ENCODE peak calls at places on chromosomes 6 and 20, in five cellular contexts. A is HCT116, D is PC-3, L is MM.1S, Y is SK-N-SH. Z is an unnamed sample.

GRCh38 chr20:4252005-4252404 is 236.6 kb upstream of the RNF24 start:
- DNase-seq in A (no peak), D (no peak), L (no peak), Y (no peak), Z (no peak)

GRCh38 chr6:88490865-88491264 is 324.7 kb upstream of the CNR1 start:
- DNase-seq in A (no peak), D (peak), L (no peak), Y (no peak), Z (no peak)

GRCh38 chr20:44678990-44679611 is 27.6 kb upstream of the ADA start:
- DNase-seq in A (no peak), D (no peak), L (no peak), Y (peak), Z (no peak)

GRCh38 chr20:38173237-38174156 is 8.4 kb upstream of the TGM2 start:
- DNase-seq in A (no peak), D (peak), L (no peak), Y (no peak), Z (peak)

GRCh38 chr6:169097336-169098052 is 156.2 kb downstream of the THBS2 start:
- DNase-seq in A (no peak), D (peak), L (no peak), Y (no peak), Z (peak)

GRCh38 chr6:157652601-157653363 is 170.3 kb upstream of the SNX9 start:
- DNase-seq in A (no peak), D (no peak), L (no peak), Y (no peak), Z (no peak)

GRCh38 chr20:31494131-31494530 is 19.0 kb downstream of the REM1 start:
- DNase-seq in A (peak), D (peak), L (peak), Y (no peak), Z (peak)

GRCh38 chr6:118559659-118560058 is 11.6 kb downstream of the PLN start:
- DNase-seq in A (no peak), D (no peak), L (no peak), Y (no peak), Z (no peak)

GRCh38 chr6:21299216-21299615 is 294.3 kb upstream of the SOX4 start:
- DNase-seq in A (no peak), D (no peak), L (no peak), Y (no peak), Z (no peak)

GRCh38 chr20:44752099-44752931 is 6.7 kb downstream of the KCNK15 start:
- DNase-seq in A (no peak), D (no peak), L (no peak), Y (no peak), Z (no peak)

GRCh38 chr6:98678481-98678880 is 155.9 kb upstream of the POU3F2 start:
- DNase-seq in A (no peak), D (no peak), L (peak), Y (no peak), Z (no peak)

GRCh38 chr6:51855310-51856082 is 231.9 kb downstream of the PKHD1 start:
- DNase-seq in A (peak), D (peak), L (peak), Y (peak), Z (peak)

GRCh38 chr6:50062051-50062450 is 12.3 kb upstream of the DEFB112 start:
- DNase-seq in A (peak), D (peak), L (peak), Y (peak), Z (peak)

GRCh38 chr6:146915671-146916127 is 288.5 kb upstream of the STXBP5 start:
- DNase-seq in A (no peak), D (peak), L (no peak), Y (no peak), Z (no peak)

GRCh38 chr20:52313335-52313963 is 121.9 kb upstream of the ZFP64 start:
- DNase-seq in A (peak), D (peak), L (no peak), Y (peak), Z (peak)

GRCh38 chr20:44598413-44599290 is 16.3 kb downstream of the PKIG start:
- DNase-seq in A (no peak), D (peak), L (peak), Y (peak), Z (peak)

GRCh38 chr6:42304313-42304712 is 86.7 kb upstream of the MRPS10 start:
- DNase-seq in A (no peak), D (no peak), L (no peak), Y (no peak), Z (peak)

GRCh38 chr6:18142591-18142861 is 12.4 kb downstream of the TPMT start:
- DNase-seq in A (no peak), D (no peak), L (no peak), Y (no peak), Z (no peak)

GRCh38 chr6:38307730-38308129 is 332.0 kb downstream of the BTBD9 start:
- DNase-seq in A (no peak), D (no peak), L (no peak), Y (peak), Z (no peak)

GRCh38 chr20:49185071-49185757 is 2.9 kb downstream of the STAU1 start:
- DNase-seq in A (no peak), D (no peak), L (no peak), Y (no peak), Z (no peak)

DNA sequence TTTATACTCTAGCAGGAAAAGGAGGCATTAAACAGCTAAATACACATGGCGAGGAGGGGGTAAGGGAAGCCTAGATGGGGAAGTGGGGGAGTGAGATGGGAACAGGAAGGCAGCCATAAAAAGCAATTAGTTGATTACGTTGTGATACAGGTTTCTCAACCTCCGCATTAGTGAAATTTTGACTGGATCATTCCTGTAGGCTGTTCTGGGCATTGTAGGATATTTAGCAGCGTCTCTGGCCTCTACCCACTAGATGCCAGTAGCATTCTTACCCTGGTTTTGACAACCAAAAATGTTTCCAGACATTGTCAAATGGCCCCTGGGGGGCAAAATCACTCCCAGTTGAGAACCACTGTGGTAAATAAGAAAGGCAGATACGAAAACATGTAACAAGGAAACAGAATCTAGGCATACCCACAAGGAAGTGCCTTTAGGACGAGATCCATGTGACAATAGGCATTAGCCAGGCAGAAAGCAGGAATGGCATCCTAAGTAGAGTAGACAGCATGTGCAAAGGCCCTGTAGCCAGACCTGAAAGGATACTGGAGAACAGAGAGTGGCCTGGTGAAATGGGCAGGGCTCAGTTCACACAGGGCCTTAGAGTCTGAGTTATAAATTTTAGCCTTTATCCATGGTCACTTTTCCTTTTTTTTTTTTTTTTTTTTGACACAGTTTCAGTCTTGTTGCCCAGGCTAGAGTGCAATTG is 25.8 kb upstream of the PTPN1 start:
- DNase-seq in A (no peak), D (no peak), L (no peak), Y (no peak), Z (no peak)
- TF ChIP-seq CTCF in A (no peak), D (peak), L (no peak), Y (no peak), Z (no peak)

DNA sequence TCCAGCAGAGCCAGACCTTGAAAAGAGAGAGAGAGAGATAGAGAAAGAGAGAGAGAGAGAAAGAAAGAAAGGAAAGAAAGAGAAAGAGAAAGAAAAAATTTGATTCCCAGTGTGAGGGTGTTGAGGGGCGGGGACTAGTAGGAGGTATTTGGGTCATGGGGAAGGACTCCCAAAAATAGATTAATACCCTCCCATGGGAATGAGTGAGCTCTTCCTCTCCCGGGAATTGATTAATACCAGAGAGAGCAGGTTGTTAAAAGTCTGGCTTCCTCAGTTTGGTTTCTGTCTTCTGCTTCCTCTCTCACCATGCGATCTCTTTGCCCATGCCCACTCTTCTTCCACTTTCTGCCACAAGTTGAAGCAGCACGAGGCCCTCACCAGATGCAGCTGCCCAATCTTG is 28.8 kb upstream of the CFAP206 start:
- DNase-seq in A (no peak), D (no peak), L (no peak), Y (no peak), Z (no peak)
- H3K9ac ChIP-seq in A (no peak), D (no peak), L (no peak), Y (no peak), Z (no peak)

GRCh38 chr6:10425973-10426780 is 11.3 kb upstream of the TFAP2A start:
- DNase-seq in A (no peak), D (no peak), L (peak), Y (peak), Z (peak)
- TF ChIP-seq EZH2phosphoT487 in A (no peak), D (no peak), L (no peak), Y (no peak), Z (peak)

GRCh38 chr20:57826731-57827287 is 117.0 kb upstream of the PMEPA1 start:
- DNase-seq in A (no peak), D (no peak), L (no peak), Y (no peak), Z (no peak)
- TF ChIP-seq CTCF in A (no peak), D (no peak), L (no peak), Y (no peak), Z (no peak)

GRCh38 chr6:133681880-133682279 is 207.0 kb upstream of the TCF21 start:
- DNase-seq in A (no peak), D (no peak), L (no peak), Y (no peak), Z (peak)
- H3K9ac ChIP-seq in A (no peak), D (no peak), L (no peak), Y (no peak), Z (no peak)

GRCh38 chr20:54174452-54175175 is 828 bp upstream of the CYP24A1 start:
- DNase-seq in A (no peak), D (peak), L (no peak), Y (no peak), Z (peak)
- TF ChIP-seq EZH2phosphoT487 in A (no peak), D (no peak), L (no peak), Y (no peak), Z (no peak)

Z was measured in neural progenitor cell.